ENCODE peak calls at places on chromosomes 11 and 22, in five cellular contexts. R is ACHN; T is stimulated activated CD8-positive, alpha-beta memory T cell treated with anti-CD3 and anti-CD28 coated beads, Interleukin-2, amount 100 ng/mL, for 48 hours; P is T-helper 1 cell; L is activated CD8-positive, alpha-beta memory T cell treated with anti-CD3 and anti-CD28 coated beads for 1 hour. D is an unnamed sample.

GRCh38 chr11:87443707-87444106 is 406.0 kb downstream of the TMEM135 start:
- DNase-seq in R (no peak), T (no peak), P (no peak), L (no peak), D (no peak)

GRCh38 chr11:36231300-36231699 is 57.9 kb downstream of the COMMD9 start:
- DNase-seq in R (no peak), T (no peak), P (no peak), L (no peak), D (no peak)

GRCh38 chr11:64284962-64285884 is at the start of gene GPR137:
- DNase-seq in R (peak), T (peak), P (peak), L (peak), D (peak)

GRCh38 chr22:50008151-50009040 is 4.2 kb downstream of the IL17REL start:
- DNase-seq in R (no peak), T (no peak), P (no peak), L (no peak), D (no peak)

GRCh38 chr11:100640071-100640470 is 47.0 kb upstream of the ARHGAP42 start:
- DNase-seq in R (no peak), T (no peak), P (no peak), L (no peak), D (no peak)

GRCh38 chr11:46248270-46249102 is 29.0 kb upstream of the CREB3L1 start:
- DNase-seq in R (peak), T (no peak), P (no peak), L (no peak), D (peak)

GRCh38 chr22:44309137-44309536 is 3.6 kb downstream of the SHISAL1 start:
- DNase-seq in R (peak), T (no peak), P (no peak), L (no peak), D (peak)

GRCh38 chr11:102171101-102171500 is 60.9 kb downstream of the YAP1 start:
- DNase-seq in R (peak), T (no peak), P (no peak), L (no peak), D (no peak)

GRCh38 chr11:47765086-47765485 is 2.1 kb downstream of the FNBP4 start:
- DNase-seq in R (no peak), T (no peak), P (no peak), L (no peak), D (no peak)

GRCh38 chr22:45709004-45709739 is 37.5 kb downstream of the ATXN10 start:
- DNase-seq in R (peak), T (no peak), P (no peak), L (no peak), D (peak)

GRCh38 chr22:37048133-37048532 is 3.4 kb upstream of the KCTD17 start:
- DNase-seq in R (no peak), T (no peak), P (no peak), L (no peak), D (no peak)

GRCh38 chr22:33325232-33326004 is 267.2 kb upstream of the SYN3 start:
- DNase-seq in R (no peak), T (no peak), P (no peak), L (no peak), D (no peak)

GRCh38 chr11:35725880-35726279 is 63.3 kb downstream of the TRIM44 start:
- DNase-seq in R (peak), T (no peak), P (no peak), L (no peak), D (no peak)

GRCh38 chr11:46216040-46216764 is 61.3 kb upstream of the CREB3L1 start:
- DNase-seq in R (no peak), T (no peak), P (no peak), L (no peak), D (no peak)

GRCh38 chr22:37068859-37069258 is 17.3 kb downstream of the KCTD17 start:
- DNase-seq in R (no peak), T (no peak), P (no peak), L (no peak), D (no peak)

GRCh38 chr22:45962431-45962712 is 14.6 kb downstream of the WNT7B start:
- DNase-seq in R (no peak), T (no peak), P (no peak), L (no peak), D (no peak)

GRCh38 chr11:123300874-123301695 is 106.0 kb upstream of the CLMP start:
- DNase-seq in R (peak), T (no peak), P (no peak), L (no peak), D (no peak)

GRCh38 chr11:130675456-130675855 is 227.0 kb downstream of the ADAMTS15 start:
- DNase-seq in R (no peak), T (no peak), P (no peak), L (no peak), D (no peak)

GRCh38 chr11:44559207-44559943 is 6.1 kb upstream of the CD82 start:
- DNase-seq in R (no peak), T (no peak), P (no peak), L (no peak), D (no peak)

GRCh38 chr11:130514316-130514715 is 65.9 kb downstream of the ADAMTS15 start:
- DNase-seq in R (no peak), T (no peak), P (no peak), L (no peak), D (no peak)

GRCh38 chr11:12634329-12634728 is 39.9 kb upstream of the TEAD1 start:
- DNase-seq in R (no peak), T (no peak), P (no peak), L (no peak), D (no peak)

GRCh38 chr11:113106507-113106906 is 145.3 kb downstream of the NCAM1 start:
- DNase-seq in R (peak), T (no peak), P (no peak), L (no peak), D (peak)

GRCh38 chr11:44957051-44957515 is 6.4 kb upstream of the TP53I11 start:
- DNase-seq in R (no peak), T (no peak), P (no peak), L (no peak), D (no peak)

GRCh38 chr11:76314741-76315090 is 66.2 kb downstream of the THAP12 start:
- DNase-seq in R (no peak), T (no peak), P (no peak), L (no peak), D (peak)

GRCh38 chr11:66011239-66011784 is 496 bp upstream of the CST6 start:
- DNase-seq in R (peak), T (no peak), P (no peak), L (no peak), D (peak)

GRCh38 chr11:114182471-114182968 is 113.7 kb upstream of the NNMT start:
- DNase-seq in R (no peak), T (no peak), P (no peak), L (no peak), D (no peak)

GRCh38 chr22:23912293-23912903 is 18.2 kb downstream of the MIF start:
- DNase-seq in R (no peak), T (no peak), P (no peak), L (no peak), D (no peak)

D was measured in Caki2.